ENCODE peak calls at places on chromosomes 7 and 10, in six cellular contexts. One of them, this sample, is unnamed.

GRCh38 chr10:102113261-102113955 is 6.8 kb downstream of the LDB1 start:
- DNase-seq in GM12865: no peak
- DNase-seq in ACHN: no peak
- DNase-seq in NCI-H1092 treated with DMSO at 0.1 percent for 48 hours: no peak
- DNase-seq in skeletal muscle cell: no peak
- DNase-seq in hippocampal formation: no peak
- DNase-seq in this sample: no peak

GRCh38 chr7:74542558-74543117 is 88.9 kb downstream of the GTF2IRD1 start:
- DNase-seq in GM12865: no peak
- DNase-seq in NCI-H1092 treated with DMSO at 0.1 percent for 48 hours: peak; percentile 80
- DNase-seq in skeletal muscle cell: no peak
- DNase-seq in hippocampal formation: no peak
- DNase-seq in ACHN: no peak
- DNase-seq in this sample: peak; percentile 47

GRCh38 chr7:138313829-138314178 is 146.3 kb upstream of the TRIM24 start:
- DNase-seq in NCI-H1092 treated with DMSO at 0.1 percent for 48 hours: no peak
- DNase-seq in skeletal muscle cell: no peak
- DNase-seq in ACHN: no peak
- DNase-seq in hippocampal formation: no peak
- DNase-seq in GM12865: no peak
- DNase-seq in this sample: no peak

GRCh38 chr7:124784879-124785818 is 19.6 kb upstream of the GPR37 start:
- DNase-seq in ACHN: peak; percentile 68
- DNase-seq in GM12865: peak; percentile 55
- DNase-seq in hippocampal formation: peak; percentile 84
- DNase-seq in NCI-H1092 treated with DMSO at 0.1 percent for 48 hours: peak; percentile 55
- DNase-seq in skeletal muscle cell: peak; percentile 10
- DNase-seq in this sample: peak; percentile 77

GRCh38 chr7:128938524-128939074 is 872 bp downstream of the IRF5 start:
- DNase-seq in NCI-H1092 treated with DMSO at 0.1 percent for 48 hours: no peak
- DNase-seq in skeletal muscle cell: no peak
- DNase-seq in ACHN: no peak
- DNase-seq in GM12865: peak; percentile 31
- DNase-seq in hippocampal formation: no peak
- DNase-seq in this sample: peak; percentile 11

GRCh38 chr7:141701489-141702046 is 398 bp downstream of the DENND11 start:
- DNase-seq in skeletal muscle cell: no peak
- DNase-seq in ACHN: peak; percentile 62
- DNase-seq in NCI-H1092 treated with DMSO at 0.1 percent for 48 hours: peak; percentile 69
- DNase-seq in GM12865: peak; percentile 80
- DNase-seq in hippocampal formation: no peak
- DNase-seq in this sample: peak; percentile 59

GRCh38 chr7:84277628-84278224 is 83.1 kb upstream of the SEMA3A start:
- DNase-seq in skeletal muscle cell: no peak
- DNase-seq in hippocampal formation: no peak
- DNase-seq in ACHN: no peak
- DNase-seq in NCI-H1092 treated with DMSO at 0.1 percent for 48 hours: no peak
- DNase-seq in GM12865: no peak
- DNase-seq in this sample: no peak

GRCh38 chr10:72316748-72317435 is 37.8 kb downstream of the DNAJB12 start:
- DNase-seq in skeletal muscle cell: no peak
- DNase-seq in ACHN: no peak
- DNase-seq in GM12865: no peak
- DNase-seq in hippocampal formation: no peak
- DNase-seq in NCI-H1092 treated with DMSO at 0.1 percent for 48 hours: peak; percentile 37
- DNase-seq in this sample: no peak

GRCh38 chr7:131194070-131194865 is 133.4 kb upstream of the MKLN1 start:
- DNase-seq in hippocampal formation: no peak
- DNase-seq in ACHN: no peak
- DNase-seq in NCI-H1092 treated with DMSO at 0.1 percent for 48 hours: peak; percentile 8
- DNase-seq in skeletal muscle cell: no peak
- DNase-seq in GM12865: no peak
- DNase-seq in this sample: no peak

GRCh38 chr7:2054927-2055326 is 177.8 kb downstream of the MAD1L1 start:
- DNase-seq in ACHN: no peak
- DNase-seq in GM12865: no peak
- DNase-seq in hippocampal formation: no peak
- DNase-seq in skeletal muscle cell: no peak
- DNase-seq in NCI-H1092 treated with DMSO at 0.1 percent for 48 hours: no peak
- DNase-seq in this sample: no peak

GRCh38 chr7:143147070-143147469 is 15.2 kb downstream of the PIP start:
- DNase-seq in GM12865: no peak
- DNase-seq in hippocampal formation: no peak
- DNase-seq in skeletal muscle cell: no peak
- DNase-seq in ACHN: no peak
- DNase-seq in NCI-H1092 treated with DMSO at 0.1 percent for 48 hours: no peak
- DNase-seq in this sample: no peak

GRCh38 chr10:45181483-45181882 is 133.9 kb downstream of the OR13A1 start:
- DNase-seq in ACHN: no peak
- DNase-seq in hippocampal formation: no peak
- DNase-seq in GM12865: no peak
- DNase-seq in skeletal muscle cell: no peak
- DNase-seq in NCI-H1092 treated with DMSO at 0.1 percent for 48 hours: no peak
- DNase-seq in this sample: no peak

GRCh38 chr7:116876664-116877442 is 14.5 kb downstream of the CAPZA2 start:
- DNase-seq in NCI-H1092 treated with DMSO at 0.1 percent for 48 hours: no peak
- DNase-seq in ACHN: no peak
- DNase-seq in GM12865: no peak
- DNase-seq in hippocampal formation: no peak
- DNase-seq in skeletal muscle cell: no peak
- DNase-seq in this sample: no peak

GRCh38 chr7:145462463-145462862 is 626.6 kb upstream of the TPK1 start:
- DNase-seq in skeletal muscle cell: no peak
- DNase-seq in GM12865: no peak
- DNase-seq in hippocampal formation: no peak
- DNase-seq in ACHN: no peak
- DNase-seq in NCI-H1092 treated with DMSO at 0.1 percent for 48 hours: no peak
- DNase-seq in this sample: no peak

GRCh38 chr10:100631192-100631591 is 95.4 kb downstream of the HIF1AN start:
- DNase-seq in NCI-H1092 treated with DMSO at 0.1 percent for 48 hours: no peak
- DNase-seq in hippocampal formation: no peak
- DNase-seq in ACHN: no peak
- DNase-seq in skeletal muscle cell: no peak
- DNase-seq in GM12865: no peak
- DNase-seq in this sample: no peak

GRCh38 chr10:17026686-17027485 is 102.7 kb downstream of the CUBN start:
- DNase-seq in NCI-H1092 treated with DMSO at 0.1 percent for 48 hours: no peak
- DNase-seq in ACHN: no peak
- DNase-seq in GM12865: peak; percentile 77
- DNase-seq in skeletal muscle cell: no peak
- DNase-seq in hippocampal formation: no peak
- DNase-seq in this sample: no peak

GRCh38 chr10:29949411-29950011 is 109.9 kb downstream of the JCAD start:
- DNase-seq in GM12865: peak; percentile 62
- DNase-seq in ACHN: peak; percentile 88
- DNase-seq in NCI-H1092 treated with DMSO at 0.1 percent for 48 hours: no peak
- DNase-seq in skeletal muscle cell: peak; percentile 93
- DNase-seq in hippocampal formation: no peak
- DNase-seq in this sample: no peak

GRCh38 chr7:85111761-85112160 is 75.1 kb downstream of the SEMA3D start:
- DNase-seq in GM12865: no peak
- DNase-seq in ACHN: no peak
- DNase-seq in skeletal muscle cell: no peak
- DNase-seq in NCI-H1092 treated with DMSO at 0.1 percent for 48 hours: no peak
- DNase-seq in hippocampal formation: no peak
- DNase-seq in this sample: no peak

GRCh38 chr10:114638874-114639625 is 19.0 kb downstream of the ABLIM1 start:
- DNase-seq in GM12865: peak; percentile 13
- DNase-seq in ACHN: peak; percentile 85
- DNase-seq in hippocampal formation: no peak
- DNase-seq in NCI-H1092 treated with DMSO at 0.1 percent for 48 hours: no peak
- DNase-seq in skeletal muscle cell: peak; percentile 75
- DNase-seq in this sample: no peak

GRCh38 chr7:96067321-96067720 is 254.6 kb downstream of the SLC25A13 start:
- DNase-seq in skeletal muscle cell: no peak
- DNase-seq in hippocampal formation: no peak
- DNase-seq in ACHN: no peak
- DNase-seq in GM12865: no peak
- DNase-seq in NCI-H1092 treated with DMSO at 0.1 percent for 48 hours: no peak
- DNase-seq in this sample: no peak

GRCh38 chr10:60726253-60726652 is 52.0 kb upstream of the CDK1 start:
- DNase-seq in skeletal muscle cell: no peak
- DNase-seq in ACHN: no peak
- DNase-seq in hippocampal formation: no peak
- DNase-seq in GM12865: no peak
- DNase-seq in NCI-H1092 treated with DMSO at 0.1 percent for 48 hours: no peak
- DNase-seq in this sample: no peak

This sample was measured in globus pallidus.